ENCODE peak calls at places on chromosomes 6 and 20, in ten cellular contexts. N is GM12865, R is LNCaP clone FGC, S is prostate gland, Q is heart right ventricle, X is left lung, M is kidney epithelial cell, F is skeletal muscle cell, E is K562, U is psoas muscle. Y is an unnamed sample.
A peak's percentile ranks its signal among the peaks of the same experiment; 100 is the strongest.

GRCh38 chr6:44342489-44342888 is at the start of gene SPATS1:
- DNase-seq in F (no peak), E (no peak), R (no peak), X (no peak), S (peak; percentile 14), Q (peak; percentile 29), M (no peak), U (peak; percentile 52), N (no peak), Y (peak; percentile 16)

GRCh38 chr6:12555267-12555666 is 161.3 kb upstream of the PHACTR1 start:
- DNase-seq in R (no peak), F (no peak), Q (no peak), X (no peak), N (no peak), U (no peak), S (no peak), E (no peak), M (no peak), Y (peak; percentile 90)

GRCh38 chr20:17505664-17506517 is 25.3 kb downstream of the BFSP1 start:
- DNase-seq in S (no peak), F (no peak), X (no peak), M (no peak), N (no peak), E (peak; percentile 40), U (no peak), R (no peak), Q (no peak), Y (peak; percentile 54)

GRCh38 chr20:36836591-36837329 is 39.2 kb upstream of the TLDC2 start:
- DNase-seq in F (no peak), M (no peak), E (peak; percentile 77), S (no peak), R (no peak), U (no peak), N (peak; percentile 91), X (peak; percentile 72), Q (peak; percentile 57), Y (peak; percentile 65)

GRCh38 chr6:160132776-160133338 is 11.2 kb downstream of the SLC22A1 start:
- DNase-seq in S (no peak), U (no peak), R (no peak), M (peak; percentile 2), F (no peak), E (no peak), X (no peak), Q (no peak), N (no peak), Y (peak; percentile 11)

GRCh38 chr6:34979218-34979617 is 90.2 kb downstream of the ANKS1A start:
- DNase-seq in Q (no peak), X (no peak), F (no peak), M (no peak), R (no peak), N (peak; percentile 9), U (no peak), E (no peak), S (no peak), Y (no peak)

GRCh38 chr6:82144852-82145332 is 102.7 kb downstream of the IBTK start:
- DNase-seq in X (peak; percentile 45), N (peak; percentile 5), U (peak; percentile 63), M (peak; percentile 88), Q (peak; percentile 18), R (no peak), E (no peak), F (peak; percentile 98), S (no peak), Y (peak; percentile 79)

GRCh38 chr20:24017160-24017761 is 28.7 kb upstream of the GGTLC1 start:
- DNase-seq in Q (no peak), M (no peak), X (no peak), S (no peak), E (no peak), N (no peak), F (no peak), R (no peak), U (no peak), Y (no peak)

DNA sequence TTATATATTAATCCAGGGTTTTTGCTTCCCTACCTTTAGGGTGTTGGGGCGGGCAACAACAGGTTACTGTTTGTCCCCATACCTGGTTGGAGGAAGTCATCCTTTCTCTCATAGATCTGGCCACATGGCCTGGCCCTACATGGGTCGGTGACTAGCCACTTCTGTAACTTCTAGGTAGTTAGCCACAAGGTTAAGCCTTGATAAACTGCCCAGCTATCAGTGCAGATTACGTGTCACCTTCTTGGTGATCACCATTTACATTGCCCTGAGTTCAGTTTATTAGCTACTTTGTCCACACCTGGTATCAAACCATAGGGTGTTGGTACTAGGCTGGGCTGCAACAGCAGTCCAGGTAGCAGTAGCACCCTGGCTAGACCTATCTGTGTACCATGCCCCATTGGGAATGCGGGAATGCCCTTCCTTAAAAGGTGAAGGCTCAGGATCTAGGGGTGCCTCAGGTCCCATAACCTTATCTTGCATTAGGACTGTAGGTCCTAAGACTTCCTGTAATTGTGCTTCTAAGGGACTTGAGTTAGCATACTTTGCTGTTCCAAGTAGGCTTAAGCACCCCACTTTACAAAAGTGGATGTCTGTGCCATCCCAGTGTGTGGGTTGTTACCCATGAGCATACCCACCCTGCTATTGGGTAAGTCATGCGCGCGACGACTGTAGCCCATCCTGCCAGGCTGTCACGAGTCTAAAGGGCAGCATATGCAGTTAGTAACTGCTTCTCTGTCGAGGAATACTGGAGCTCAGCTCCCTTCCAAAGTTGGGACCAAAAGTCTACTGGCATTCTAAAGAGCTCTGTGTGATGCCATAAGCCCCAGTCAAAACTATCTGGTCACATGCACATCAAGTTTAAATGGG is 5.2 kb downstream of the ZKSCAN3 start:
- DNase-seq in S (no peak), E (no peak), U (no peak), F (no peak), N (no peak), Q (no peak), X (no peak), M (no peak), R (no peak), Y (no peak)
- H3K4me3 ChIP-seq in S (peak overlapping the region; percentile 46), E (no peak overlapping the region), U (peak overlapping the region; percentile 91), F (peak overlapping the region; percentile 71), N (no peak overlapping the region), Q (peak overlapping the region; percentile 64), X (no peak overlapping the region), M (no peak overlapping the region), R (peak overlapping the region; percentile 62), Y (no peak overlapping the region)

GRCh38 chr20:53194891-53195290 is 222.7 kb downstream of the TSHZ2 start:
- DNase-seq in N (no peak), Q (no peak), S (no peak), X (no peak), M (no peak), F (no peak), E (no peak), R (no peak), U (no peak), Y (peak; percentile 7)

GRCh38 chr20:53194310-53194709 is 222.2 kb downstream of the TSHZ2 start:
- DNase-seq in Q (no peak), E (no peak), S (no peak), M (no peak), U (no peak), X (no peak), R (no peak), N (no peak), F (no peak), Y (no peak)

GRCh38 chr20:53191957-53192356 is 219.8 kb downstream of the TSHZ2 start:
- DNase-seq in M (no peak), U (no peak), R (no peak), X (no peak), N (no peak), F (no peak), S (no peak), Q (no peak), E (no peak), Y (no peak)

GRCh38 chr20:53201588-53201987 is 229.4 kb downstream of the TSHZ2 start:
- DNase-seq in M (no peak), F (no peak), R (no peak), E (no peak), S (no peak), Q (no peak), U (no peak), X (no peak), N (no peak), Y (no peak)

DNA sequence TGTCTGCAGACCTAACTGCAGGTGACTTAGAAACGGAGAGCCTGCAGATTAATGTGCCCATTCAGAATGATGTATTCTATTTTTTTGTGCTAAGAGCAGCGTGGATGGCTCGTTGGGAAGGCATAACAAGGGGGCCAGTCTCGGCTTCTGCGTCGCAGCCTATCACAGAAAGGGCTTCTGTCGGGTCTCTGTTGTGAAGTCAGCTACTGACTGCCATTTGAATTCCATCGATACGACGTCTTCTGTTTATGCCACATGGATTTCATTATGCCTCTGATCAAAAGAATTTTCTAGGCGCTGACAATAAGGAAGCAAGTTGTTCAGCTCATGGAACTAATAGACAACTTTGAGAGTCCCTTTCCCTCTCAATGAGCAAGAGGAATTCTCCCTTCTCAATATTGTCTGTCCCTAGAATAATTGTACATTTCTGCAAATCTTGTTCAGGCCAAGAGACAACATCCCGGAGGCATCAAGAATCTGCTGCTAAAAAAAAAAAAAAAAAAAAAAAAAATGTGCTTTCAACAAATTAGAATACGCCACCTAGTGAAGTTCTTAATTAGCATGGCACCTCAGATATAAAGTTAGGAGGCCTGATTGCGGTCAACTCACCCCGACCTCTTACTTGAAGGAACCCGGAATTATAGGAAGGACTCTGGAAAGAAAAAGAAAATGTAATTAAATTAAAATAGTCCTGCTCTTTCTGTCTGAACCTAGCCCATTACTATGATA is 223.9 kb downstream of the TSHZ2 start:
- DNase-seq in S (no peak), X (no peak), Q (no peak), M (no peak), N (no peak), U (no peak), R (no peak), F (no peak), E (no peak), Y (no peak)
- H3K4me3 ChIP-seq in S (no peak overlapping the region), X (no peak overlapping the region), Q (no peak overlapping the region), M (no peak overlapping the region), N (no peak overlapping the region), U (no peak overlapping the region), R (no peak overlapping the region), F (no peak overlapping the region), E (no peak overlapping the region), Y (no peak overlapping the region)

DNA sequence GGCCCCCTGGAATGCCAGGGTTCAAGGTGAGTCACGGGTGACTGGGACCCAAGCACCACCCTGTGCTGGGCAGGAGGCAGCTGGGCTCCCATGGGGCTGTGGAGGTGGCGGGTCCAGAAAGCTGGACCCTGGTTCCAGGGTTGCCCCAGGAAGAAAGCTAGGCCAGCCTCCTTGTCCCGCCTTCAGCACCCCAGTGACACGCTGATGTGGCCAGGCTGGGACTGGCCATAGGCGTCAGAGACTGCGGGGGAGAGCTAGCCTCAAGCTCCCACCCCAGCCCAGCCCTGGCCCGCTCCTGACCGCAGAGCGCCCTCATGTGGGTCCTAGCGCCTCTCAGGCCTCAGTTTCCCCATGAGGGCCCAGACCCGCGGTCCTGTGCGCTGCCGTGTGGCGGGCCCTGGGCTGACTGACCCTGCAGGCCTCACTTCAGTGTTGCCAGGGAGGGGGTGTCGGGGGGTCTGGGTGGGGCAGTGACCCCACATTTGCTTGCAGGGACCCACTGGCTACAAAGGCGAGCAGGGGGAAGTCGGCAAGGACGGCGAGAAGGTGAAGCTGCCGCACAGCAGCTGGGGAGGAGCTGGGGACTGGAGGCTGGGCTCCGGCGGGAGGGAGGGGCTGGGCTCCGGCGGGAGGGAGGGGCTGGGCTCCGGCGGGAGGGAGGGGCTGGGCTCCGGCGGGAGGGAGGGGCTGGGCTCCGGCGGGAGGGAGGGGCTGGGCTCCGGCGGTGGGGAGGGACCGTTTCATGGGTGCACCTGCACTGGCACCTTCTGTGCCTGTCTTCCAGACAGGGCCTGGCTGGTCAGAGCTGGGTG is 7.8 kb downstream of the COL9A3 start:
- DNase-seq in U (no peak), Q (peak; percentile 57), M (no peak), R (no peak), X (peak; percentile 66), F (no peak), N (peak; percentile 59), E (peak; percentile 78), S (no peak), Y (peak; percentile 68)
- H3K4me3 ChIP-seq in U (no peak overlapping the region), Q (peak overlapping the region; percentile 35), M (peak overlapping the region; percentile 27), R (peak overlapping the region; percentile 30), X (no peak overlapping the region), F (peak overlapping the region; percentile 45), N (no peak overlapping the region), E (peak overlapping the region; percentile 16), S (no peak overlapping the region), Y (no peak overlapping the region)

GRCh38 chr6:37784585-37784967 is 35.0 kb upstream of the ZFAND3 start:
- DNase-seq in M (no peak), S (no peak), R (no peak), Q (no peak), F (no peak), N (no peak), U (no peak), X (no peak), E (no peak), Y (no peak)
- H3K4me3 ChIP-seq in M (no peak overlapping the region), S (peak overlapping the region; percentile 40), R (no peak overlapping the region), Q (peak overlapping the region; percentile 54), F (no peak overlapping the region), N (no peak overlapping the region), U (peak overlapping the region; percentile 73), X (peak overlapping the region; percentile 30), E (no peak overlapping the region), Y (no peak overlapping the region)